ENCODE peak calls at places on chromosome 5, in seven cellular contexts. H is fibroblast of pulmonary artery, C is G401, W is foreskin fibroblast, Q is mesothelial cell of epicardium, Z is activated T-helper 1 cell treated with Interleukin-2 at 50 U/mL for 16 hours, X is kidney. D is an unnamed sample.

GRCh38 chr5:320524-321232 is 836 bp upstream of the AHRR start:
- DNase-seq in H (no peak), C (no peak), W (no peak), Q (no peak), Z (no peak), X (no peak), D (no peak)

GRCh38 chr5:75616961-75617660 is 5.9 kb downstream of the ANKDD1B start:
- DNase-seq in H (peak), C (peak), W (no peak), Q (no peak), Z (no peak), X (no peak), D (no peak)

GRCh38 chr5:39132128-39132447 is 57.9 kb upstream of the RICTOR start:
- DNase-seq in H (no peak), C (no peak), W (no peak), Q (no peak), Z (no peak), X (no peak), D (no peak)

GRCh38 chr5:41266377-41266776 is 53.0 kb upstream of the C6 start:
- DNase-seq in H (no peak), C (no peak), W (no peak), Q (no peak), Z (no peak), X (no peak), D (no peak)

GRCh38 chr5:96051401-96051830 is 89.8 kb upstream of the ELL2 start:
- DNase-seq in H (no peak), C (no peak), W (no peak), Q (no peak), Z (no peak), X (no peak), D (no peak)

GRCh38 chr5:1479581-1480188 is 34.4 kb upstream of the SLC6A3 start:
- DNase-seq in H (peak), C (no peak), W (peak), Q (no peak), Z (no peak), X (peak), D (peak)

GRCh38 chr5:61479850-61480614 is 148.0 kb downstream of the ZSWIM6 start:
- DNase-seq in H (no peak), C (no peak), W (no peak), Q (no peak), Z (no peak), X (no peak), D (no peak)

GRCh38 chr5:135345945-135346731 is 52.9 kb downstream of the MACROH2A1 start:
- DNase-seq in H (no peak), C (no peak), W (no peak), Q (no peak), Z (no peak), X (no peak), D (no peak)

GRCh38 chr5:6392571-6392970 is 14.2 kb upstream of the MED10 start:
- DNase-seq in H (no peak), C (no peak), W (no peak), Q (no peak), Z (no peak), X (no peak), D (no peak)

GRCh38 chr5:54701179-54701578 is 183.6 kb downstream of the SNX18 start:
- DNase-seq in H (peak), C (no peak), W (peak), Q (no peak), Z (no peak), X (peak), D (peak)

GRCh38 chr5:81925012-81925411 is 46.8 kb upstream of the ATG10 start:
- DNase-seq in H (no peak), C (peak), W (no peak), Q (no peak), Z (no peak), X (no peak), D (no peak)

GRCh38 chr5:60205071-60205470 is 311.5 kb upstream of the PDE4D start:
- DNase-seq in H (no peak), C (no peak), W (no peak), Q (no peak), Z (no peak), X (no peak), D (no peak)

GRCh38 chr5:76703707-76704106 is 12.2 kb upstream of the F2R start:
- DNase-seq in H (no peak), C (no peak), W (no peak), Q (no peak), Z (no peak), X (no peak), D (no peak)

GRCh38 chr5:151862811-151863472 is 61.7 kb downstream of the GLRA1 start:
- DNase-seq in H (no peak), C (no peak), W (no peak), Q (no peak), Z (no peak), X (no peak), D (no peak)

GRCh38 chr5:155529366-155529765 is 515.8 kb downstream of the KIF4B start:
- DNase-seq in H (no peak), C (no peak), W (peak), Q (no peak), Z (no peak), X (no peak), D (peak)

GRCh38 chr5:108379722-108380530 is 2.0 kb downstream of the FBXL17 start:
- DNase-seq in H (peak), C (peak), W (peak), Q (no peak), Z (no peak), X (no peak), D (no peak)

GRCh38 chr5:107964722-107965121 is 294.0 kb upstream of the EFNA5 start:
- DNase-seq in H (no peak), C (no peak), W (no peak), Q (no peak), Z (no peak), X (no peak), D (no peak)

GRCh38 chr5:13745508-13745907 is 199.0 kb downstream of the DNAH5 start:
- DNase-seq in H (no peak), C (no peak), W (peak), Q (no peak), Z (no peak), X (no peak), D (peak)

GRCh38 chr5:66769839-66770617 is 173.8 kb downstream of the MAST4 start:
- DNase-seq in H (peak), C (peak), W (no peak), Q (no peak), Z (no peak), X (no peak), D (no peak)

GRCh38 chr5:168317521-168318147 is 26.2 kb downstream of the WWC1 start:
- DNase-seq in H (peak), C (no peak), W (peak), Q (no peak), Z (no peak), X (no peak), D (peak)

GRCh38 chr5:154618696-154619095 is 136.5 kb upstream of the LARP1 start:
- DNase-seq in H (no peak), C (no peak), W (peak), Q (no peak), Z (no peak), X (no peak), D (no peak)

GRCh38 chr5:175247146-175247545 is 196.8 kb downstream of the DRD1 start:
- DNase-seq in H (no peak), C (no peak), W (no peak), Q (no peak), Z (no peak), X (no peak), D (no peak)

GRCh38 chr5:52920929-52921328 is 68.2 kb upstream of the ITGA2 start:
- DNase-seq in H (peak), C (no peak), W (peak), Q (no peak), Z (no peak), X (no peak), D (peak)

GRCh38 chr5:135085133-135085935 is 51.3 kb upstream of the PITX1 start:
- DNase-seq in H (no peak), C (no peak), W (no peak), Q (no peak), Z (no peak), X (no peak), D (no peak)

GRCh38 chr5:4363045-4363444 is 767.4 kb downstream of the IRX1 start:
- DNase-seq in H (no peak), C (no peak), W (no peak), Q (no peak), Z (no peak), X (no peak), D (no peak)

GRCh38 chr5:165410476-165410875 is 1905.1 kb downstream of the MAT2B start:
- DNase-seq in H (no peak), C (no peak), W (no peak), Q (no peak), Z (no peak), X (no peak), D (peak)

GRCh38 chr5:151151793-151152192 is 5.8 kb downstream of the ANXA6 start:
- DNase-seq in H (no peak), C (no peak), W (peak), Q (no peak), Z (no peak), X (no peak), D (no peak)

GRCh38 chr5:93006915-93007314 is 574.1 kb downstream of the NR2F1-AS1 start:
- DNase-seq in H (no peak), C (no peak), W (no peak), Q (no peak), Z (no peak), X (no peak), D (no peak)

GRCh38 chr5:180306796-180307195 is 14.9 kb upstream of the MAPK9 start:
- DNase-seq in H (no peak), C (no peak), W (no peak), Q (no peak), Z (no peak), X (peak), D (no peak)

GRCh38 chr5:177423671-177424070 is 2.8 kb upstream of the GRK6 start:
- DNase-seq in H (no peak), C (peak), W (no peak), Q (no peak), Z (no peak), X (no peak), D (no peak)

GRCh38 chr5:179190851-179191505 is 130.8 kb downstream of the ZNF354C start:
- DNase-seq in H (no peak), C (no peak), W (no peak), Q (no peak), Z (no peak), X (peak), D (no peak)

GRCh38 chr5:98813755-98814154 is 40.3 kb downstream of the RGMB start:
- DNase-seq in H (no peak), C (no peak), W (no peak), Q (no peak), Z (no peak), X (no peak), D (no peak)

GRCh38 chr5:72288923-72289322 is 31.1 kb downstream of the MRPS27 start:
- DNase-seq in H (no peak), C (peak), W (no peak), Q (no peak), Z (no peak), X (no peak), D (no peak)

GRCh38 chr5:96641368-96641767 is 20.8 kb upstream of the CAST start:
- DNase-seq in H (no peak), C (no peak), W (peak), Q (no peak), Z (no peak), X (no peak), D (no peak)

GRCh38 chr5:126195410-126196100 is 227.7 kb upstream of the GRAMD2B start:
- DNase-seq in H (no peak), C (no peak), W (no peak), Q (no peak), Z (no peak), X (no peak), D (no peak)

GRCh38 chr5:160001457-160001856 is 7.5 kb upstream of the TTC1 start:
- DNase-seq in H (no peak), C (peak), W (no peak), Q (no peak), Z (no peak), X (no peak), D (no peak)

GRCh38 chr5:59506285-59506877 is 387.1 kb downstream of the PDE4D start:
- DNase-seq in H (peak), C (peak), W (no peak), Q (no peak), Z (no peak), X (no peak), D (no peak)

D was measured in skeletal muscle cell.